ENCODE peak calls at places on chromosomes 1 and 21, in ten cellular contexts. D is hepatocyte, A is heart right ventricle, E is upper lobe of left lung, W is suprapubic skin, Z is heart left ventricle, R is pancreas, C is Panc1, B is small intestine, V is uterus. I is an unnamed sample.

GRCh38 chr21:34969431-34970036 is 79.6 kb downstream of the RUNX1 start:
- DNase-seq in Z (no peak), C (no peak), W (no peak), V (no peak), D (no peak), A (no peak), R (no peak), E (no peak), B (no peak), I (no peak)

GRCh38 chr1:206790502-206791250 is 18.4 kb upstream of the IL10 start:
- DNase-seq in C (no peak), E (no peak), V (no peak), Z (no peak), B (no peak), D (no peak), W (no peak), R (no peak), A (no peak), I (no peak)

GRCh38 chr21:45403825-45404725 is 890 bp upstream of the COL18A1 start:
- DNase-seq in Z (peak; percentile 73), B (no peak), E (peak; percentile 83), R (peak; percentile 64), A (no peak), C (no peak), D (peak; percentile 58), W (no peak), V (peak; percentile 82), I (peak; percentile 48)

GRCh38 chr21:46137908-46138307 is 17.5 kb downstream of the FTCD start:
- DNase-seq in D (no peak), C (no peak), V (no peak), E (no peak), A (no peak), W (no peak), B (no peak), R (no peak), Z (no peak), I (no peak)

GRCh38 chr1:109975718-109976117 is 8.8 kb upstream of the AHCYL1 start:
- DNase-seq in A (no peak), D (no peak), Z (no peak), B (no peak), E (no peak), R (no peak), W (no peak), V (no peak), C (no peak), I (peak; percentile 64)

GRCh38 chr1:21861602-21862429 is 49.8 kb downstream of the LDLRAD2 start:
- DNase-seq in E (peak; percentile 60), D (no peak), A (no peak), R (no peak), B (peak; percentile 37), V (no peak), Z (no peak), W (no peak), C (peak; percentile 8), I (peak; percentile 64)

GRCh38 chr1:17053071-17053684 is 654 bp downstream of the SDHB start:
- DNase-seq in R (no peak), A (no peak), Z (no peak), B (peak; percentile 39), W (no peak), C (no peak), V (no peak), E (no peak), D (peak; percentile 33), I (no peak)

GRCh38 chr1:220336391-220337065 is 64.3 kb upstream of the RAB3GAP2 start:
- DNase-seq in D (no peak), Z (no peak), V (no peak), C (no peak), R (no peak), E (no peak), W (no peak), A (no peak), B (no peak), I (peak; percentile 82)

GRCh38 chr1:243422362-243422761 is 166.5 kb downstream of the SDCCAG8 start:
- DNase-seq in A (no peak), B (no peak), D (no peak), Z (no peak), V (no peak), W (no peak), C (no peak), E (no peak), R (no peak), I (no peak)

GRCh38 chr1:235108185-235108593 is 20.4 kb downstream of the TOMM20 start:
- DNase-seq in W (no peak), B (no peak), R (no peak), Z (no peak), E (no peak), D (no peak), C (no peak), A (no peak), V (no peak), I (no peak)

DNA sequence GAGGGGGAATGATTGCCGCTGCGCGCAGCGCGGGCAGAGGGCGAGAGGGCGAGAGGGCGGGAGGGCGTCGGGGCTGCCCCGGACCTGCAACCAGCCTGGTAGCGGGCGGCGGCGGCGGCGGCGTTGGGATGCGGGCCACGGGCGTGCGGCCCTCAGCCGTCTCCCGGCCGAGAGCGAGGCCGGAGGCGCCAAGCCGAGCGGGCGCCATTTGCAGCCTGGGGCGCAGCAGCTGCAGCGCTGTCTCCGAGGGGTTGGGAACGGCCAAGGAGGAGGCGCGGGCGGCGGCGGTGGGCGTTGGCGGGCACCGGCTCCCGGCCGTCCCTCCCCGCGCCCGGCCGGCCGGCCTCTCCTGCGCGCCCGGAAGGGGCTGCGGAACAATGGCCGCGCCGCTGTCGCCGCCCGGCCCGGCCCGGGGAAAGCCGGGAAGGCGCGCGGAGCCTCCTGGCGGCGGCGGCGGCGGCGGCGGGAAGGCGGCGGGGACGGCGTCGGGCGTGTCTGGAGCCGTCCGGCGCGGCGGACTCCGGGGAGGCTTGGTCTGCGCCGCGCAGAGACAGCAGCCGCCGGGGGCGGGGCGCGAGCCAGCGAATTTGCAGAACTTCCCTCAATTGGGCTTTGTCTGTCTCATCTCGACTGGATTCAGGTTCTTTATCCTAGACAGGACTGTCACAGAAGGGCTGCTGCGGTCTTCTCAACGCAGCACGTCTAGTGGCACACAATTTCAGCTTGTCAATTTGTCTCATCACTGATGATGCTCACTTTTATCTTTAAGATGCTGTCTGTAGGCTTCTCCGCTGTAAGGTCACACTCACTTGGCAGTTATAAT is 35.7 kb downstream of the ZBTB8B start:
- DNase-seq in Z (peak; percentile 74), V (peak; percentile 64), R (peak; percentile 86), C (no peak), B (peak; percentile 54), A (peak; percentile 60), E (peak; percentile 95), D (peak; percentile 86), W (peak; percentile 89), I (peak; percentile 74)
- H3K27ac ChIP-seq in Z (peak overlapping the region; percentile 94), V (peak overlapping the region; percentile 99), R (peak overlapping the region; percentile 80), C (peak overlapping the region; percentile 71), B (peak overlapping the region; percentile 80), A (peak overlapping the region; percentile 99), E (peak overlapping the region; percentile 91), D (peak overlapping the region; percentile 85), W (peak overlapping the region; percentile 98), I (peak overlapping the region; percentile 98)

GRCh38 chr1:42732126-42732680 is 7.8 kb downstream of the CLDN19 start:
- DNase-seq in R (no peak), V (no peak), E (peak; percentile 73), W (no peak), B (no peak), Z (no peak), C (no peak), A (no peak), D (no peak), I (no peak)
- H3K27ac ChIP-seq in R (no peak overlapping the region), V (no peak overlapping the region), E (no peak overlapping the region), W (no peak overlapping the region), B (no peak overlapping the region), Z (no peak overlapping the region), C (no peak overlapping the region), A (no peak overlapping the region), D (no peak overlapping the region), I (no peak overlapping the region)

DNA sequence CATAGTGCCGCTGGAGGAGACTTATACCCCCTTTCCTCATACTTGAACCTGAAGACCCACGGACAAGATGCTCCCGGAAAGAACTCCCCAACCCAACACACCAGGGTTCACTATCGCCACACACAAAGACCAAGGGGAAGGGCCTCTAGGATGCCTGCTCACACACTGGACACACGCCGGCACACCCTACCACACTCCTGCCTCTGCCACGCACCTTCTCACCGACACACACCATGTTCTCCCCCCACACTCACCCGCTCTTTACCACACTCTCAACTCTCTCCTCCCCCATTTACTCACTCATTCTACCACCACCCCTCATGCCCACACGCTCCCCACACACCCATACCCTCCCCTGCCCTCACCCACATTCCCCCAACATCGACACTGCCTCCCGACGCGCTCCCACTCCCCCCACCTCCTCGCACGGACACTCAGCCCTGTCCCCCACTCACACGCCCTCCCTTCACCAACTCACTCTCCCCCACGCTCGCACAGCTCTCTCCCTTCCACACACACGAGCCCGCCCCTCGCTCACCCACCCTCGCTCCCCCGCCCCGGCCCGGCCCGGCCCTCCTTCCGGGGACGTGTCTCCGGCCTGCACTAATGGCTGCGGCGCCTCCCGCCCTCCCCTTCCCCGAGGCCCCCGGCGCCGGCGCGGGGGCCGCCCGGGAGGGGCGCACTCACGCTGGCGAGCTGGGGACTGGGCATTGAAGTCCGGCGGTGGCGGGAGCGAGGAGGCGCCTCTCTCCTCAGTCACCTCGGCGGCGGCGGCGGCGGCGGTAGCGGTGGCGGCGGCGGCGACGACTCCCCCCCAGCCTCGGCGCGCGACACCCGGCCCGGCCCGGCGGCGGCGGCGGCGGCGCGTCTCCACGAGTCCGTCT is 626 bp downstream of the PTP4A2 start:
- DNase-seq in R (peak; percentile 87), D (peak; percentile 89), E (peak; percentile 96), V (peak; percentile 84), C (no peak), A (peak; percentile 83), W (peak; percentile 89), B (peak; percentile 69), Z (peak; percentile 87), I (peak; percentile 44)
- H3K27ac ChIP-seq in R (peak overlapping the region; percentile 85), D (peak overlapping the region; percentile 99), E (peak overlapping the region; percentile 97), V (peak overlapping the region; percentile 95), C (peak overlapping the region; percentile 90), A (peak overlapping the region; percentile 94), W (peak overlapping the region; percentile 97), B (peak overlapping the region; percentile 98), Z (peak overlapping the region; percentile 86), I (peak overlapping the region; percentile 95)

GRCh38 chr1:8213676-8214075 is 104.2 kb upstream of the SLC45A1 start:
- DNase-seq in V (no peak), E (no peak), A (no peak), B (no peak), R (no peak), Z (no peak), C (no peak), D (no peak), W (no peak), I (no peak)

GRCh38 chr1:8213136-8213535 is 104.8 kb upstream of the SLC45A1 start:
- DNase-seq in W (no peak), E (no peak), A (no peak), R (no peak), B (no peak), D (no peak), Z (no peak), C (no peak), V (no peak), I (no peak)

GRCh38 chr1:8211251-8211619 is 106.7 kb upstream of the SLC45A1 start:
- DNase-seq in A (no peak), B (no peak), V (no peak), D (no peak), E (no peak), W (no peak), C (no peak), R (no peak), Z (no peak), I (no peak)

GRCh38 chr1:8211620-8212442 is 106.1 kb upstream of the SLC45A1 start:
- DNase-seq in D (peak; percentile 72), C (peak; percentile 97), E (peak; percentile 83), A (no peak), W (no peak), B (no peak), Z (no peak), R (no peak), V (no peak), I (peak; percentile 90)

GRCh38 chr1:8212443-8212920 is 105.4 kb upstream of the SLC45A1 start:
- DNase-seq in A (no peak), Z (no peak), D (no peak), R (no peak), V (no peak), W (no peak), C (no peak), B (no peak), E (no peak), I (no peak)
- H3K27ac ChIP-seq in A (no peak overlapping the region), Z (no peak overlapping the region), D (peak overlapping the region; percentile 62), R (no peak overlapping the region), V (no peak overlapping the region), W (no peak overlapping the region), C (peak overlapping the region; percentile 99), B (no peak overlapping the region), E (peak overlapping the region; percentile 76), I (peak overlapping the region; percentile 97)